ENCODE peak calls at places on chromosomes 3 and 15, in ten cellular contexts. One of them, this sample, is unnamed.

GRCh38 chr3:177282028-177282655 is 84.9 kb upstream of the TBL1XR1 start:
- DNase-seq in endothelial cell: no peak
- DNase-seq in testis: no peak
- DNase-seq in neural crest cell: no peak
- DNase-seq in mesothelial cell of epicardium: no peak
- DNase-seq in retinal pigment epithelial cell: no peak
- DNase-seq in cardiac fibroblast: no peak
- DNase-seq in ovary: no peak
- DNase-seq in IMR-90: no peak
- DNase-seq in H9: no peak
- DNase-seq in this sample: no peak

GRCh38 chr15:87827126-87827525 is 429.4 kb downstream of the NTRK3 start:
- DNase-seq in H9: no peak
- DNase-seq in IMR-90: peak
- DNase-seq in testis: no peak
- DNase-seq in mesothelial cell of epicardium: no peak
- DNase-seq in retinal pigment epithelial cell: no peak
- DNase-seq in ovary: no peak
- DNase-seq in neural crest cell: no peak
- DNase-seq in cardiac fibroblast: peak
- DNase-seq in endothelial cell: no peak
- DNase-seq in this sample: no peak

GRCh38 chr15:39403674-39404117 is 177.2 kb upstream of the THBS1 start:
- DNase-seq in cardiac fibroblast: peak
- DNase-seq in IMR-90: peak
- DNase-seq in mesothelial cell of epicardium: no peak
- DNase-seq in retinal pigment epithelial cell: peak
- DNase-seq in endothelial cell: no peak
- DNase-seq in testis: no peak
- DNase-seq in neural crest cell: no peak
- DNase-seq in ovary: no peak
- DNase-seq in H9: no peak
- DNase-seq in this sample: no peak

GRCh38 chr3:70519913-70520659 is 207.6 kb upstream of the MDFIC2 start:
- DNase-seq in ovary: no peak
- DNase-seq in mesothelial cell of epicardium: no peak
- DNase-seq in retinal pigment epithelial cell: no peak
- DNase-seq in neural crest cell: no peak
- DNase-seq in testis: no peak
- DNase-seq in H9: no peak
- DNase-seq in endothelial cell: no peak
- DNase-seq in IMR-90: peak
- DNase-seq in cardiac fibroblast: peak
- DNase-seq in this sample: no peak

GRCh38 chr3:148466143-148466542 is 231.6 kb upstream of the AGTR1 start:
- DNase-seq in mesothelial cell of epicardium: no peak
- DNase-seq in endothelial cell: no peak
- DNase-seq in ovary: no peak
- DNase-seq in testis: no peak
- DNase-seq in neural crest cell: no peak
- DNase-seq in H9: peak
- DNase-seq in retinal pigment epithelial cell: no peak
- DNase-seq in IMR-90: peak
- DNase-seq in cardiac fibroblast: peak
- DNase-seq in this sample: no peak

GRCh38 chr3:179348325-179349013 is 960 bp downstream of the MFN1 start:
- DNase-seq in H9: no peak
- DNase-seq in testis: no peak
- DNase-seq in cardiac fibroblast: peak
- DNase-seq in retinal pigment epithelial cell: no peak
- DNase-seq in mesothelial cell of epicardium: no peak
- DNase-seq in neural crest cell: no peak
- DNase-seq in IMR-90: no peak
- DNase-seq in endothelial cell: no peak
- DNase-seq in ovary: no peak
- DNase-seq in this sample: peak

GRCh38 chr15:36911322-36911944 is 188.9 kb downstream of the MEIS2 start:
- DNase-seq in H9: no peak
- DNase-seq in IMR-90: peak
- DNase-seq in retinal pigment epithelial cell: peak
- DNase-seq in neural crest cell: no peak
- DNase-seq in mesothelial cell of epicardium: no peak
- DNase-seq in cardiac fibroblast: peak
- DNase-seq in endothelial cell: no peak
- DNase-seq in ovary: no peak
- DNase-seq in testis: no peak
- DNase-seq in this sample: no peak

GRCh38 chr3:44648564-44649229 is at the start of gene ZNF35:
- DNase-seq in IMR-90: peak
- DNase-seq in retinal pigment epithelial cell: peak
- DNase-seq in ovary: peak
- DNase-seq in cardiac fibroblast: peak
- DNase-seq in endothelial cell: peak
- DNase-seq in mesothelial cell of epicardium: peak
- DNase-seq in H9: peak
- DNase-seq in neural crest cell: peak
- DNase-seq in testis: peak
- DNase-seq in this sample: peak

GRCh38 chr3:38493019-38493418 is 3.1 kb upstream of the EXOG start:
- DNase-seq in endothelial cell: no peak
- DNase-seq in IMR-90: peak
- DNase-seq in ovary: no peak
- DNase-seq in retinal pigment epithelial cell: no peak
- DNase-seq in H9: no peak
- DNase-seq in testis: no peak
- DNase-seq in mesothelial cell of epicardium: no peak
- DNase-seq in neural crest cell: no peak
- DNase-seq in cardiac fibroblast: peak
- DNase-seq in this sample: no peak

GRCh38 chr15:63870403-63871209 is 36.9 kb upstream of the HERC1 start:
- DNase-seq in mesothelial cell of epicardium: peak
- DNase-seq in IMR-90: peak
- DNase-seq in neural crest cell: no peak
- DNase-seq in ovary: peak
- DNase-seq in H9: peak
- DNase-seq in testis: peak
- DNase-seq in cardiac fibroblast: peak
- DNase-seq in retinal pigment epithelial cell: peak
- DNase-seq in endothelial cell: peak
- DNase-seq in this sample: no peak

GRCh38 chr15:25052191-25052999 is 97.6 kb downstream of the SNRPN start:
- DNase-seq in mesothelial cell of epicardium: no peak
- DNase-seq in ovary: no peak
- DNase-seq in IMR-90: no peak
- DNase-seq in neural crest cell: no peak
- DNase-seq in H9: peak
- DNase-seq in endothelial cell: no peak
- DNase-seq in retinal pigment epithelial cell: no peak
- DNase-seq in testis: no peak
- DNase-seq in cardiac fibroblast: no peak
- DNase-seq in this sample: no peak

GRCh38 chr3:142273501-142273900 is 48.1 kb upstream of the GK5 start:
- DNase-seq in cardiac fibroblast: no peak
- DNase-seq in testis: no peak
- DNase-seq in H9: no peak
- DNase-seq in endothelial cell: no peak
- DNase-seq in neural crest cell: peak
- DNase-seq in ovary: no peak
- DNase-seq in IMR-90: no peak
- DNase-seq in mesothelial cell of epicardium: no peak
- DNase-seq in retinal pigment epithelial cell: no peak
- DNase-seq in this sample: no peak

GRCh38 chr3:143360244-143360643 is 240.7 kb downstream of the CHST2 start:
- DNase-seq in mesothelial cell of epicardium: no peak
- DNase-seq in ovary: no peak
- DNase-seq in endothelial cell: no peak
- DNase-seq in testis: no peak
- DNase-seq in cardiac fibroblast: peak
- DNase-seq in IMR-90: no peak
- DNase-seq in neural crest cell: no peak
- DNase-seq in H9: no peak
- DNase-seq in retinal pigment epithelial cell: no peak
- DNase-seq in this sample: no peak

GRCh38 chr3:28718074-28718849 is 369.6 kb upstream of the AZI2 start:
- DNase-seq in ovary: no peak
- DNase-seq in endothelial cell: no peak
- DNase-seq in testis: no peak
- DNase-seq in cardiac fibroblast: no peak
- DNase-seq in neural crest cell: no peak
- DNase-seq in mesothelial cell of epicardium: no peak
- DNase-seq in H9: no peak
- DNase-seq in IMR-90: no peak
- DNase-seq in retinal pigment epithelial cell: no peak
- DNase-seq in this sample: no peak

GRCh38 chr3:127446756-127447155 is 143.8 kb downstream of the TPRA1 start:
- DNase-seq in H9: peak
- DNase-seq in neural crest cell: no peak
- DNase-seq in testis: no peak
- DNase-seq in retinal pigment epithelial cell: no peak
- DNase-seq in ovary: no peak
- DNase-seq in endothelial cell: no peak
- DNase-seq in IMR-90: no peak
- DNase-seq in mesothelial cell of epicardium: peak
- DNase-seq in cardiac fibroblast: no peak
- DNase-seq in this sample: no peak

GRCh38 chr15:25175033-25175788 is 220.4 kb downstream of the SNRPN start:
- DNase-seq in testis: no peak
- DNase-seq in mesothelial cell of epicardium: peak
- DNase-seq in cardiac fibroblast: no peak
- DNase-seq in endothelial cell: no peak
- DNase-seq in ovary: peak
- DNase-seq in IMR-90: no peak
- DNase-seq in H9: no peak
- DNase-seq in retinal pigment epithelial cell: no peak
- DNase-seq in neural crest cell: no peak
- DNase-seq in this sample: no peak

DNA sequence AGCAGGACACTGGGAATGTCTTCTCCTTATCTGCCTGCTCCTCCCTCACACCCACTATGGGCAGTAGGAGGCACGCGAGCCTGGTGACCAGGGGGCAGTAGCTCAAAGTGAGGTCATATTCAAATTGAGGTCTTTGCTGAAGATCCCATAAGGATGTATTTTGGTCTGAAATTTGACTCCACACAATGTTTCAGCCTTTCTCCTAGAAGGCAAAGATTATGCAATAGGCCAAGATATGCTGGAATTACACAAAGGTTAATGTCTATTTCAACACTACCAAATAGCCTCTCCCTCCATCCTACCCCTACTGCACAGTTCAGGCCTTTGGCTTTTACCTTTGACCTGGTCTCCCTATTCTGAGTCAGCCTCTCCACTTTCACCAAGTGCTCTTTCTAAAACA is 203.0 kb downstream of the TIGIT start:
- DNase-seq in H9: no peak
- DNase-seq in cardiac fibroblast: peak
- DNase-seq in retinal pigment epithelial cell: no peak
- DNase-seq in testis: peak
- DNase-seq in endothelial cell: no peak
- DNase-seq in IMR-90: peak
- DNase-seq in mesothelial cell of epicardium: no peak
- DNase-seq in neural crest cell: no peak
- DNase-seq in ovary: no peak
- DNase-seq in this sample: no peak
- TF ChIP-seq CTCF in H9: no peak
- TF ChIP-seq CTCF in cardiac fibroblast: no peak
- TF ChIP-seq CTCF in retinal pigment epithelial cell: no peak
- TF ChIP-seq CTCF in testis: no peak
- TF ChIP-seq CTCF in endothelial cell: no peak
- TF ChIP-seq CTCF in IMR-90: no peak
- TF ChIP-seq CTCF in mesothelial cell of epicardium: no peak
- TF ChIP-seq CTCF in neural crest cell: no peak
- TF ChIP-seq CTCF in ovary: no peak
- TF ChIP-seq CTCF in this sample: no peak

GRCh38 chr3:134367412-134367811 is 6.8 kb downstream of the AMOTL2 start:
- DNase-seq in retinal pigment epithelial cell: no peak
- DNase-seq in IMR-90: no peak
- DNase-seq in H9: no peak
- DNase-seq in ovary: no peak
- DNase-seq in neural crest cell: no peak
- DNase-seq in mesothelial cell of epicardium: no peak
- DNase-seq in testis: no peak
- DNase-seq in endothelial cell: no peak
- DNase-seq in cardiac fibroblast: no peak
- DNase-seq in this sample: no peak
- TF ChIP-seq CTCF in retinal pigment epithelial cell: peak
- TF ChIP-seq CTCF in IMR-90: peak
- TF ChIP-seq CTCF in H9: no peak
- TF ChIP-seq CTCF in ovary: no peak
- TF ChIP-seq CTCF in neural crest cell: no peak
- TF ChIP-seq CTCF in mesothelial cell of epicardium: no peak
- TF ChIP-seq CTCF in testis: no peak
- TF ChIP-seq CTCF in endothelial cell: no peak
- TF ChIP-seq CTCF in cardiac fibroblast: no peak
- TF ChIP-seq CTCF in this sample: no peak

DNA sequence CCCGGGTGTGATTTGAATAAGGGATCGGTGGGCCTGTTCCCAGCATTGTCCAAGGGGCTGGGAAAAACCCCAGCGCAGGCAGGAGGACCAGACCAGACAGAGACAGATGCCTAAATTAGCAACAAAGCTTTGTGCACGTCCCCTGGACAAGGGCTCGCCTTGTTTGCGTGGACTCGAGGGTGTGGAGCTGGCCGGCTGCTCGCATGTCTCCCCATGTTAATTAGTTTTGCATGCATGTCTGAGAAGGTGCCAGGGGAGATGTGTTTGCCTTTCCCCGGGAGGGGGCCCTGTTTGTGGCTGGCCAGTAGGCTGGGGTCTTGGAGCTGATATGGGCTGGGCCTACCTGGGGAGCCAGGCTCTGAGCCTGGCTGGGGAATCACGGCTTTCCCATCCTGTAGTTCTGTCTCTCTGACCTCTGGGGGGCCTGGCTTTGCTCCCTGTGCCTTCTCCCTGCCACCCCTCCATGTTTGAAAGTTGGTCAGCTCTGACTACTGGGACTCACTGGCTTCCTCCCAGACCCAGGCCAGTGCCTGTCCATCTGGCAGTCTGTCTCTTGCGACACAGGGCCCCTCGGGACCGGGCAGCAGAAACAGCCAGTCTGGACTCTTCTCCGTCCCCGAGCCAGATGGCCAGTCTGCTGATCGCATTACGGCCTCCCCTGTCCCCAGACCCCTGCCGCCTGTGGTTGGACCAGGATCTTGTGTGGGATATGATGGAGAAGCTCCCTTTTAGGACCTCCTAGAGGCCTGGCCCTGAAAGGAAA is 55.4 kb upstream of the POLG start:
- DNase-seq in cardiac fibroblast: no peak
- DNase-seq in retinal pigment epithelial cell: no peak
- DNase-seq in endothelial cell: no peak
- DNase-seq in neural crest cell: no peak
- DNase-seq in ovary: no peak
- DNase-seq in mesothelial cell of epicardium: no peak
- DNase-seq in testis: no peak
- DNase-seq in H9: peak
- DNase-seq in IMR-90: no peak
- DNase-seq in this sample: no peak
- TF ChIP-seq CTCF in cardiac fibroblast: no peak
- TF ChIP-seq CTCF in retinal pigment epithelial cell: no peak
- TF ChIP-seq CTCF in endothelial cell: no peak
- TF ChIP-seq CTCF in neural crest cell: no peak
- TF ChIP-seq CTCF in ovary: no peak
- TF ChIP-seq CTCF in mesothelial cell of epicardium: no peak
- TF ChIP-seq CTCF in testis: no peak
- TF ChIP-seq CTCF in H9: no peak
- TF ChIP-seq CTCF in IMR-90: no peak
- TF ChIP-seq CTCF in this sample: no peak

GRCh38 chr15:54273928-54274327 is 295.7 kb downstream of the UNC13C start:
- DNase-seq in IMR-90: no peak
- DNase-seq in H9: no peak
- DNase-seq in cardiac fibroblast: no peak
- DNase-seq in mesothelial cell of epicardium: no peak
- DNase-seq in testis: peak
- DNase-seq in endothelial cell: peak
- DNase-seq in retinal pigment epithelial cell: no peak
- DNase-seq in neural crest cell: no peak
- DNase-seq in ovary: no peak
- DNase-seq in this sample: no peak
- TF ChIP-seq CTCF in IMR-90: no peak
- TF ChIP-seq CTCF in H9: peak
- TF ChIP-seq CTCF in cardiac fibroblast: no peak
- TF ChIP-seq CTCF in mesothelial cell of epicardium: no peak
- TF ChIP-seq CTCF in testis: no peak
- TF ChIP-seq CTCF in endothelial cell: peak
- TF ChIP-seq CTCF in retinal pigment epithelial cell: no peak
- TF ChIP-seq CTCF in neural crest cell: peak
- TF ChIP-seq CTCF in ovary: no peak
- TF ChIP-seq CTCF in this sample: no peak